ENCODE peak calls at places on chromosomes 2 and 18, in six cellular contexts. M, S, A, F, D and T are unnamed samples.

GRCh38 chr18:36112302-36112701 is 16.8 kb downstream of the SLC39A6 start:
- DNase-seq in M (no peak), S (no peak), A (no peak), F (no peak), D (no peak), T (no peak)

GRCh38 chr2:70041666-70042065 is 45.6 kb upstream of the PCBP1 start:
- DNase-seq in M (no peak), S (no peak), A (peak), F (no peak), D (peak), T (no peak)

GRCh38 chr2:58427572-58428285 is 186.6 kb upstream of the FANCL start:
- DNase-seq in M (no peak), S (peak), A (peak), F (no peak), D (no peak), T (peak)

GRCh38 chr2:133143649-133144048 is 424.6 kb downstream of the NCKAP5 start:
- DNase-seq in M (no peak), S (no peak), A (no peak), F (no peak), D (no peak), T (no peak)

GRCh38 chr18:32851936-32852335 is 79.1 kb upstream of the KLHL14 start:
- DNase-seq in M (no peak), S (no peak), A (no peak), F (no peak), D (no peak), T (no peak)

GRCh38 chr2:10135296-10136089 is 13.0 kb downstream of the RRM2 start:
- DNase-seq in M (no peak), S (no peak), A (peak), F (no peak), D (no peak), T (no peak)

GRCh38 chr2:16506366-16506765 is 159.3 kb downstream of the CYRIA start:
- DNase-seq in M (peak), S (no peak), A (no peak), F (no peak), D (no peak), T (no peak)

GRCh38 chr2:41966431-41966893 is 81.4 kb upstream of the PKDCC start:
- DNase-seq in M (peak), S (no peak), A (peak), F (peak), D (peak), T (no peak)

GRCh38 chr2:102509749-102510148 is 36.7 kb downstream of the SLC9A4 start:
- DNase-seq in M (no peak), S (peak), A (peak), F (no peak), D (no peak), T (peak)

GRCh38 chr2:144079808-144080207 is 440.1 kb downstream of the ZEB2 start:
- DNase-seq in M (no peak), S (no peak), A (no peak), F (no peak), D (no peak), T (no peak)

GRCh38 chr2:24816404-24816803 is 23.2 kb downstream of the CENPO start:
- DNase-seq in M (no peak), S (no peak), A (no peak), F (no peak), D (no peak), T (no peak)

GRCh38 chr2:161141033-161141432 is 19.2 kb upstream of the TANK start:
- DNase-seq in M (no peak), S (no peak), A (no peak), F (no peak), D (no peak), T (no peak)

GRCh38 chr2:27799646-27800010 is 28.1 kb downstream of the MRPL33 start:
- DNase-seq in M (no peak), S (no peak), A (no peak), F (peak), D (no peak), T (no peak)

GRCh38 chr18:9947248-9947647 is 33.4 kb downstream of the VAPA start:
- DNase-seq in M (no peak), S (no peak), A (no peak), F (no peak), D (no peak), T (no peak)

GRCh38 chr2:161312996-161313395 is 4.8 kb downstream of the PSMD14 start:
- DNase-seq in M (no peak), S (no peak), A (no peak), F (no peak), D (no peak), T (no peak)

GRCh38 chr2:180125245-180125962 is 118.3 kb upstream of the CWC22 start:
- DNase-seq in M (peak), S (peak), A (peak), F (peak), D (no peak), T (peak)

GRCh38 chr18:59189746-59190145 is 30.2 kb upstream of the GRP start:
- DNase-seq in M (no peak), S (no peak), A (no peak), F (no peak), D (no peak), T (no peak)

GRCh38 chr2:195575879-195576391 is 81.1 kb upstream of the SLC39A10 start:
- DNase-seq in M (no peak), S (peak), A (peak), F (peak), D (no peak), T (peak)

GRCh38 chr2:223054193-223054781 is 2.3 kb downstream of the KCNE4 start:
- DNase-seq in M (peak), S (no peak), A (peak), F (no peak), D (peak), T (no peak)

GRCh38 chr2:63862802-63863201 is 21.1 kb downstream of the UGP2 start:
- DNase-seq in M (no peak), S (no peak), A (peak), F (no peak), D (no peak), T (no peak)

GRCh38 chr2:190477563-190478454 is 56.7 kb downstream of the NEMP2 start:
- DNase-seq in M (no peak), S (no peak), A (peak), F (no peak), D (no peak), T (no peak)

GRCh38 chr2:143936758-143937562 is 583.0 kb downstream of the ZEB2 start:
- DNase-seq in M (peak), S (peak), A (peak), F (no peak), D (no peak), T (peak)

GRCh38 chr2:189580267-189580661 is 322 bp downstream of the SLC40A1 start:
- DNase-seq in M (peak), S (peak), A (no peak), F (peak), D (no peak), T (peak)

GRCh38 chr2:120702751-120703150 is 32.9 kb upstream of the GLI2 start:
- DNase-seq in M (no peak), S (no peak), A (no peak), F (no peak), D (no peak), T (no peak)

GRCh38 chr18:59744271-59744721 is 47.1 kb upstream of the CCBE1 start:
- DNase-seq in M (no peak), S (no peak), A (peak), F (no peak), D (no peak), T (no peak)

GRCh38 chr18:14074187-14074586 is 58.0 kb downstream of the ZNF519 start:
- DNase-seq in M (no peak), S (no peak), A (no peak), F (no peak), D (no peak), T (no peak)
- TF ChIP-seq CTCF in M (peak), S (no peak), A (peak), F (no peak), D (no peak), T (peak)

GRCh38 chr2:134365356-134365755 is 111.5 kb downstream of the MGAT5 start:
- DNase-seq in M (no peak), S (no peak), A (no peak), F (peak), D (no peak), T (no peak)
- TF ChIP-seq CTCF in M (peak), S (no peak), A (no peak), F (no peak), D (no peak), T (peak)

GRCh38 chr2:170815311-170815710 is 1.4 kb upstream of the GAD1 start:
- DNase-seq in M (no peak), S (no peak), A (no peak), F (no peak), D (no peak), T (no peak)

GRCh38 chr2:170815746-170816498 is 765 bp upstream of the GAD1 start:
- DNase-seq in M (peak), S (peak), A (peak), F (peak), D (no peak), T (peak)

GRCh38 chr2:170814551-170815245 is 2.0 kb upstream of the GAD1 start:
- DNase-seq in M (no peak), S (no peak), A (no peak), F (no peak), D (no peak), T (no peak)

GRCh38 chr2:170813611-170814550 is 2.8 kb upstream of the GAD1 start:
- DNase-seq in M (no peak), S (no peak), A (peak), F (no peak), D (no peak), T (no peak)

GRCh38 chr2:170812716-170813585 is 3.7 kb upstream of the GAD1 start:
- DNase-seq in M (no peak), S (peak), A (peak), F (peak), D (no peak), T (peak)
- TF ChIP-seq CTCF in M (peak), S (peak), A (peak), F (peak), D (peak), T (peak)

DNA sequence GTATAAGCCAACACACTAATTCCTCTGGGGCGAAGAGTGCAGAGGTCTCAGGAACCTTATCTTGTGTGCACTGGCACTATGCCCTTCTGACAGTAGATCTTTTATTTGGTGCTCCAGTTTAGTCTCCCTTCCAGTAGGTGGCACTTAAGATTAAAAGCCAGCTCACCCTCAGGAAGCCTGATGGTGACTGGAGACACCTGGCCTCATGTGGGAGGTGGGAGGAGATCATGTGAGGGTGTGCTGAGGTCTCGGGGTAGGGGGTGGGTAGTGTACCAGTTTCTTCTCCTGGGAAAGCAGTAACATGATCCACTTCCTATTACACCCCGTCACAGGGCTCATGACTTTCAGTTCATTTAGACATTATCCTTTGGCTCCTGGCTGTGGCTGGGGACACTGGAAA is 654.9 kb downstream of the ADCYAP1 start:
- DNase-seq in M (no peak), S (no peak), A (no peak), F (no peak), D (no peak), T (no peak)
- TF ChIP-seq CTCF in M (no peak), S (no peak), A (no peak), F (no peak), D (no peak), T (no peak)

DNA sequence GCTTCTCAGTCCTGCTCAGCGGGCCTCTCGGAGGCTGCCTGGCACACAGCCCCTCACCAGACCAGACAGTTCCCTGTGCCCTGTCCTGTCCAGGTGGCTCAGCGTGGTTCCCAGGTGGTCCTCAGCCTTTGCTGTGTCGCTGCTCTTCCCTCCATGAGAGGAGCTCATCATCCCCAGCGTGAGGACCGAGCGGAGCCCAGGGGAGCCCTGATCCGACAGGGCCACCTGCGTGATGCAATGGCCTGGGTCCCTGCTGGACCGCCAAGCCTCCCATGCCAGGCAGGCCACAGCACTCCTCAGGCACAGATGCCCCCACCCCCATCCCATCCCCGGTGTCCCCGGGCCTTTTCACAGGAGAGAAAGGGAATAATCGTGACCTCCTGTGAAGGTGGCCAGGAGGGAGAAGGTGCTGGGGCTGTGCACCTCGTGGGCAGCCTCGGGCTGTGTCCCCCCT is 4.3 kb downstream of the GPC1 start:
- DNase-seq in M (peak), S (no peak), A (no peak), F (no peak), D (no peak), T (no peak)
- TF ChIP-seq CTCF in M (no peak), S (no peak), A (no peak), F (no peak), D (no peak), T (no peak)

DNA sequence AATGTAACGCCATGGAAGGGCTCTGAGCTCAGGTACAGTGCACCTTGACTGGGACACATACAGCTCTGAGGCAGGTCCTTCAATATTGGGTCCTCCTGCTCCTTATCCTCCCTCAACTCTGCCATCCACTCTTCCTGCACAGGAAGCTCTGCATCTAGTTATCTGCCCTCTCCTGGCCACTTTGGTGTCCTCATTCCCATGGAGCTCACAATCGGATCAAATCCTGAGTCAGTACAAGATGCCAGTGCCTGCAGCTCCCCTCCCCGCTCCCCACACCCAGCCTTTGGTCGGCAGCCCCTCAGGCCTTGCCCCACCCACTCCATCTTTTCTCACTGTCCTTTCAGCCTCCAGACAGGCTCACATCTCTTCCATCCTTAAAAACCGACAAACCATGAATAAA is 58.0 kb downstream of the LRRFIP1 start:
- DNase-seq in M (no peak), S (no peak), A (peak), F (no peak), D (no peak), T (no peak)
- TF ChIP-seq CTCF in M (peak), S (no peak), A (peak), F (peak), D (peak), T (no peak)

GRCh38 chr2:213627054-213627710 is 342.9 kb downstream of the SPAG16 start:
- DNase-seq in M (no peak), S (peak), A (no peak), F (no peak), D (no peak), T (peak)
- TF ChIP-seq CTCF in M (no peak), S (no peak), A (no peak), F (no peak), D (no peak), T (no peak)

GRCh38 chr2:233353769-233354499 is at the start of gene DGKD:
- DNase-seq in M (peak), S (peak), A (peak), F (peak), D (no peak), T (peak)
- TF ChIP-seq CTCF in M (peak), S (peak), A (peak), F (peak), D (peak), T (peak)

GRCh38 chr2:226969412-226969811 is 133.6 kb downstream of the RHBDD1 start:
- DNase-seq in M (no peak), S (no peak), A (peak), F (no peak), D (no peak), T (no peak)

GRCh38 chr2:226971029-226971584 is 135.3 kb downstream of the RHBDD1 start:
- DNase-seq in M (no peak), S (no peak), A (no peak), F (no peak), D (no peak), T (no peak)

GRCh38 chr2:226973821-226974220 is 138.0 kb downstream of the RHBDD1 start:
- DNase-seq in M (no peak), S (no peak), A (no peak), F (no peak), D (no peak), T (no peak)

GRCh38 chr2:226971770-226972169 is 135.9 kb downstream of the RHBDD1 start:
- DNase-seq in M (no peak), S (no peak), A (no peak), F (no peak), D (no peak), T (no peak)

GRCh38 chr2:226970362-226970761 is 134.5 kb downstream of the RHBDD1 start:
- DNase-seq in M (no peak), S (no peak), A (no peak), F (no peak), D (no peak), T (no peak)
- TF ChIP-seq CTCF in M (no peak), S (no peak), A (no peak), F (no peak), D (no peak), T (no peak)